ENCODE peak calls at places on chromosomes 12 and 14, in six cellular contexts. One of them, this sample, is unnamed.

GRCh38 chr14:88422919-88423318 is 37.5 kb downstream of the SPATA7 start:
- DNase-seq in GM12878: no peak
- DNase-seq in K562: no peak
- DNase-seq in GM12891: no peak
- DNase-seq in HepG2: no peak
- DNase-seq in H1: no peak
- DNase-seq in this sample: no peak

GRCh38 chr12:123135688-123136087 is 15.2 kb downstream of the PITPNM2 start:
- DNase-seq in GM12878: no peak
- DNase-seq in K562: no peak
- DNase-seq in GM12891: no peak
- DNase-seq in HepG2: no peak
- DNase-seq in H1: no peak
- DNase-seq in this sample: no peak

GRCh38 chr12:52969828-52970569 is 21.1 kb downstream of the KRT18 start:
- DNase-seq in GM12878: peak; percentile 39
- DNase-seq in K562: no peak
- DNase-seq in GM12891: no peak
- DNase-seq in HepG2: peak; percentile 82
- DNase-seq in H1: no peak
- DNase-seq in this sample: no peak

GRCh38 chr12:114817491-114818440 is 133.8 kb upstream of the TBX3 start:
- DNase-seq in GM12878: no peak
- DNase-seq in K562: no peak
- DNase-seq in GM12891: no peak
- DNase-seq in HepG2: no peak
- DNase-seq in H1: no peak
- DNase-seq in this sample: no peak

GRCh38 chr12:120428597-120429206 is 9.2 kb upstream of the COX6A1 start:
- DNase-seq in GM12878: no peak
- DNase-seq in K562: no peak
- DNase-seq in GM12891: no peak
- DNase-seq in HepG2: no peak
- DNase-seq in H1: no peak
- DNase-seq in this sample: no peak

GRCh38 chr14:102782974-102783373 is 5.7 kb downstream of the TRAF3 start:
- DNase-seq in GM12878: no peak
- DNase-seq in K562: no peak
- DNase-seq in GM12891: no peak
- DNase-seq in HepG2: no peak
- DNase-seq in H1: no peak
- DNase-seq in this sample: no peak

GRCh38 chr12:105704788-105705187 is 374.3 kb downstream of the C12orf75 start:
- DNase-seq in GM12878: no peak
- DNase-seq in K562: no peak
- DNase-seq in GM12891: no peak
- DNase-seq in HepG2: no peak
- DNase-seq in H1: no peak
- DNase-seq in this sample: no peak

GRCh38 chr14:104313674-104314073 is 175.3 kb downstream of the KIF26A start:
- DNase-seq in GM12878: no peak
- DNase-seq in K562: no peak
- DNase-seq in GM12891: no peak
- DNase-seq in HepG2: no peak
- DNase-seq in H1: no peak
- DNase-seq in this sample: no peak

GRCh38 chr14:104364830-104365229 is 214.7 kb upstream of the C14orf180 start:
- DNase-seq in GM12878: no peak
- DNase-seq in K562: no peak
- DNase-seq in GM12891: no peak
- DNase-seq in HepG2: no peak
- DNase-seq in H1: no peak
- DNase-seq in this sample: no peak

GRCh38 chr14:96029089-96029650 is 10.0 kb upstream of the C14orf132 start:
- DNase-seq in GM12878: no peak
- DNase-seq in K562: no peak
- DNase-seq in GM12891: no peak
- DNase-seq in HepG2: no peak
- DNase-seq in H1: no peak
- DNase-seq in this sample: no peak

GRCh38 chr12:112938751-112939150 is 477 bp downstream of the OAS3 start:
- DNase-seq in GM12878: no peak
- DNase-seq in K562: no peak
- DNase-seq in GM12891: no peak
- DNase-seq in HepG2: no peak
- DNase-seq in H1: no peak
- DNase-seq in this sample: no peak

GRCh38 chr14:95475540-95476240 is 40.8 kb downstream of the SYNE3 start:
- DNase-seq in GM12878: no peak
- DNase-seq in K562: peak; percentile 25
- DNase-seq in GM12891: no peak
- DNase-seq in HepG2: no peak
- DNase-seq in H1: no peak
- DNase-seq in this sample: no peak

GRCh38 chr12:70186436-70186835 is 56.8 kb upstream of the CNOT2 start:
- DNase-seq in GM12878: no peak
- DNase-seq in K562: no peak
- DNase-seq in GM12891: no peak
- DNase-seq in HepG2: no peak
- DNase-seq in H1: no peak
- DNase-seq in this sample: no peak

GRCh38 chr12:27964123-27964522 is 8.4 kb downstream of the PTHLH start:
- DNase-seq in GM12878: no peak
- DNase-seq in K562: no peak
- DNase-seq in GM12891: no peak
- DNase-seq in HepG2: no peak
- DNase-seq in H1: no peak
- DNase-seq in this sample: no peak

GRCh38 chr14:74459289-74459946 is 33.4 kb upstream of the SYNDIG1L start:
- DNase-seq in GM12878: no peak
- DNase-seq in K562: peak; percentile 47
- DNase-seq in GM12891: peak; percentile 40
- DNase-seq in HepG2: peak; percentile 24
- DNase-seq in H1: peak; percentile 33
- DNase-seq in this sample: peak; percentile 43

GRCh38 chr14:26707234-26707633 is 109.4 kb upstream of the NOVA1 start:
- DNase-seq in GM12878: no peak
- DNase-seq in K562: no peak
- DNase-seq in GM12891: no peak
- DNase-seq in HepG2: no peak
- DNase-seq in H1: no peak
- DNase-seq in this sample: no peak

GRCh38 chr12:43009866-43010265 is 420.3 kb upstream of the PRICKLE1 start:
- DNase-seq in GM12878: no peak
- DNase-seq in K562: no peak
- DNase-seq in GM12891: no peak
- DNase-seq in HepG2: no peak
- DNase-seq in H1: no peak
- DNase-seq in this sample: no peak

GRCh38 chr12:31017535-31017934 is 56.1 kb upstream of the DDX11 start:
- DNase-seq in GM12878: no peak
- DNase-seq in K562: no peak
- DNase-seq in GM12891: no peak
- DNase-seq in HepG2: no peak
- DNase-seq in H1: no peak
- DNase-seq in this sample: no peak

GRCh38 chr12:99200711-99201384 is 446.7 kb upstream of the GARIN6 start:
- DNase-seq in GM12878: no peak
- DNase-seq in K562: no peak
- DNase-seq in GM12891: no peak
- DNase-seq in HepG2: no peak
- DNase-seq in H1: no peak
- DNase-seq in this sample: no peak

GRCh38 chr14:99595034-99595433 is 9.0 kb downstream of the CCDC85C start:
- DNase-seq in GM12878: peak; percentile 49
- DNase-seq in K562: no peak
- DNase-seq in GM12891: no peak
- DNase-seq in HepG2: no peak
- DNase-seq in H1: no peak
- DNase-seq in this sample: peak; percentile 65

GRCh38 chr14:68501621-68502052 is 291.2 kb downstream of the ZFP36L1 start:
- DNase-seq in GM12878: no peak
- DNase-seq in K562: no peak
- DNase-seq in GM12891: no peak
- DNase-seq in HepG2: no peak
- DNase-seq in H1: no peak
- DNase-seq in this sample: no peak

GRCh38 chr12:116606397-116606796 is 47.2 kb downstream of the MAP1LC3B2 start:
- DNase-seq in GM12878: no peak
- DNase-seq in K562: no peak
- DNase-seq in GM12891: no peak
- DNase-seq in HepG2: no peak
- DNase-seq in H1: no peak
- DNase-seq in this sample: no peak

GRCh38 chr14:75022655-75023054 is 19.9 kb downstream of the EIF2B2 start:
- DNase-seq in GM12878: no peak
- DNase-seq in K562: peak; percentile 25
- DNase-seq in GM12891: no peak
- DNase-seq in HepG2: peak; percentile 40
- DNase-seq in H1: no peak
- DNase-seq in this sample: no peak

GRCh38 chr14:68841030-68841809 is 48.4 kb upstream of the ZFP36L1 start:
- DNase-seq in GM12878: no peak
- DNase-seq in K562: no peak
- DNase-seq in GM12891: no peak
- DNase-seq in HepG2: no peak
- DNase-seq in H1: no peak
- DNase-seq in this sample: no peak

GRCh38 chr12:124032265-124032886 is 59.4 kb downstream of the ZNF664 start:
- DNase-seq in GM12878: no peak
- DNase-seq in K562: peak; percentile 80
- DNase-seq in GM12891: no peak
- DNase-seq in HepG2: peak; percentile 36
- DNase-seq in H1: no peak
- DNase-seq in this sample: no peak

GRCh38 chr12:131946757-131947156 is 3.0 kb upstream of the EP400 start:
- DNase-seq in GM12878: no peak
- DNase-seq in K562: no peak
- DNase-seq in GM12891: no peak
- DNase-seq in HepG2: no peak
- DNase-seq in H1: no peak
- DNase-seq in this sample: no peak

GRCh38 chr12:12723681-12724420 is 6.7 kb downstream of the CDKN1B start:
- DNase-seq in GM12878: no peak
- DNase-seq in K562: no peak
- DNase-seq in GM12891: no peak
- DNase-seq in HepG2: no peak
- DNase-seq in H1: no peak
- DNase-seq in this sample: no peak

GRCh38 chr12:126581655-126582054 is 1516.4 kb downstream of the AACS start:
- DNase-seq in GM12878: no peak
- DNase-seq in K562: no peak
- DNase-seq in GM12891: no peak
- DNase-seq in HepG2: no peak
- DNase-seq in H1: no peak
- DNase-seq in this sample: no peak

GRCh38 chr14:21251215-21251614 is 18.0 kb downstream of the HNRNPC start:
- DNase-seq in GM12878: no peak
- DNase-seq in K562: no peak
- DNase-seq in GM12891: no peak
- DNase-seq in HepG2: no peak
- DNase-seq in H1: no peak
- DNase-seq in this sample: no peak

GRCh38 chr12:57208946-57209282 is 7.7 kb upstream of the NXPH4 start:
- DNase-seq in GM12878: no peak
- DNase-seq in K562: no peak
- DNase-seq in GM12891: no peak
- DNase-seq in HepG2: no peak
- DNase-seq in H1: no peak
- DNase-seq in this sample: no peak

GRCh38 chr12:15838986-15839385 is 43.2 kb upstream of the STRAP start:
- DNase-seq in GM12878: no peak
- DNase-seq in K562: no peak
- DNase-seq in GM12891: no peak
- DNase-seq in HepG2: no peak
- DNase-seq in H1: no peak
- DNase-seq in this sample: no peak

GRCh38 chr12:132453361-132454133 is 36.4 kb upstream of the FBRSL1 start:
- DNase-seq in GM12878: no peak
- DNase-seq in K562: no peak
- DNase-seq in GM12891: no peak
- DNase-seq in HepG2: no peak
- DNase-seq in H1: no peak
- DNase-seq in this sample: no peak

GRCh38 chr14:65252471-65253255 is 150.3 kb upstream of the MAX start:
- DNase-seq in GM12878: no peak
- DNase-seq in K562: no peak
- DNase-seq in GM12891: no peak
- DNase-seq in HepG2: no peak
- DNase-seq in H1: no peak
- DNase-seq in this sample: no peak

GRCh38 chr12:51004504-51004903 is 21.7 kb downstream of the SLC11A2 start:
- DNase-seq in GM12878: no peak
- DNase-seq in K562: no peak
- DNase-seq in GM12891: no peak
- DNase-seq in HepG2: no peak
- DNase-seq in H1: no peak
- DNase-seq in this sample: no peak

GRCh38 chr12:11805680-11806079 is 156.2 kb downstream of the ETV6 start:
- DNase-seq in GM12878: no peak
- DNase-seq in K562: no peak
- DNase-seq in GM12891: no peak
- DNase-seq in HepG2: peak; percentile 64
- DNase-seq in H1: no peak
- DNase-seq in this sample: no peak

GRCh38 chr14:101088714-101089113 is 185.2 kb upstream of the RTL1 start:
- DNase-seq in GM12878: no peak
- DNase-seq in K562: no peak
- DNase-seq in GM12891: no peak
- DNase-seq in HepG2: no peak
- DNase-seq in H1: no peak
- DNase-seq in this sample: no peak
- TF ChIP-seq TAF1 in GM12878: no peak
- TF ChIP-seq TAF1 in K562: no peak
- TF ChIP-seq TAF1 in GM12891: no peak
- TF ChIP-seq TAF1 in HepG2: no peak
- TF ChIP-seq TAF1 in H1: no peak
- TF ChIP-seq TAF1 in this sample: no peak

GRCh38 chr12:71662861-71663560 is 637 bp downstream of the ZFC3H1 start:
- DNase-seq in GM12878: no peak
- DNase-seq in K562: peak; percentile 38
- DNase-seq in GM12891: peak; percentile 8
- DNase-seq in HepG2: peak; percentile 22
- DNase-seq in H1: no peak
- DNase-seq in this sample: peak; percentile 21
- TF ChIP-seq POLR2A in GM12878: peak; percentile 68
- TF ChIP-seq POLR2A in K562: no peak
- TF ChIP-seq POLR2A in GM12891: peak; percentile 83
- TF ChIP-seq POLR2A in HepG2: no peak
- TF ChIP-seq POLR2A in H1: no peak
- TF ChIP-seq POLR2A in this sample: no peak

GRCh38 chr12:101695698-101696097 is 1.7 kb upstream of the CHPT1 start:
- DNase-seq in GM12878: no peak
- DNase-seq in K562: no peak
- DNase-seq in GM12891: no peak
- DNase-seq in HepG2: peak; percentile 61
- DNase-seq in H1: no peak
- DNase-seq in this sample: no peak
- TF ChIP-seq TAF1 in GM12878: no peak
- TF ChIP-seq TAF1 in K562: no peak
- TF ChIP-seq TAF1 in GM12891: no peak
- TF ChIP-seq TAF1 in HepG2: no peak
- TF ChIP-seq TAF1 in H1: no peak
- TF ChIP-seq TAF1 in this sample: no peak

GRCh38 chr12:6216581-6216980 is 16.4 kb downstream of the CD9 start:
- DNase-seq in GM12878: no peak
- DNase-seq in K562: no peak
- DNase-seq in GM12891: no peak
- DNase-seq in HepG2: no peak
- DNase-seq in H1: no peak
- DNase-seq in this sample: no peak
- TF ChIP-seq POLR2A in GM12878: no peak
- TF ChIP-seq POLR2A in K562: no peak
- TF ChIP-seq POLR2A in GM12891: no peak
- TF ChIP-seq POLR2A in HepG2: no peak
- TF ChIP-seq POLR2A in H1: no peak
- TF ChIP-seq POLR2A in this sample: no peak